ENCODE peak calls at places on chromosomes 16 and 17, in nine cellular contexts. E is left lung; G is heart right ventricle; U is heart left ventricle; I is CD4-positive, CD25-positive, alpha-beta regulatory T cell; F is foreskin keratinocyte; K is RWPE2; N is K562; S is body of pancreas. J is an unnamed sample.

GRCh38 chr16:48492131-48492530 is 106.9 kb upstream of the SIAH1 start:
- ATAC-seq in E (peak; percentile 70), I (no peak), K (peak; percentile 44), U (no peak), F (no peak), N (no peak), S (peak; percentile 30), G (no peak), J (peak; percentile 77)

GRCh38 chr16:74030000-74030399 is 266.6 kb upstream of the PSMD7 start:
- ATAC-seq in N (no peak), K (no peak), U (no peak), G (no peak), I (no peak), S (no peak), E (peak; percentile 89), F (no peak), J (no peak)

GRCh38 chr17:76946111-76946771 is 78.0 kb downstream of the MGAT5B start:
- ATAC-seq in E (no peak), G (no peak), S (no peak), I (no peak), F (no peak), N (no peak), K (no peak), U (no peak), J (no peak)

GRCh38 chr16:69330286-69331109 is at the start of gene PDF:
- ATAC-seq in G (peak; percentile 98), E (peak; percentile 98), U (peak; percentile 96), I (peak; percentile 96), S (peak; percentile 93), N (peak; percentile 97), F (peak; percentile 94), K (peak; percentile 91), J (peak; percentile 99)

GRCh38 chr16:19098173-19098572 is 15.6 kb upstream of the ITPRIPL2 start:
- ATAC-seq in S (no peak), N (no peak), I (no peak), U (no peak), K (no peak), E (no peak), F (no peak), G (no peak), J (no peak)

GRCh38 chr17:32302037-32302436 is 36.4 kb downstream of the RHBDL3 start:
- ATAC-seq in F (no peak), S (no peak), I (no peak), N (no peak), U (no peak), G (no peak), E (no peak), K (no peak), J (no peak)

GRCh38 chr17:69625449-69625848 is 211.0 kb downstream of the MAP2K6 start:
- ATAC-seq in E (no peak), S (no peak), N (no peak), I (no peak), G (no peak), K (no peak), F (no peak), U (no peak), J (no peak)

GRCh38 chr17:50935201-50936124 is 69.3 kb upstream of the TOB1 start:
- ATAC-seq in S (peak; percentile 83), N (no peak), F (no peak), G (peak; percentile 33), E (peak; percentile 65), U (peak; percentile 33), I (no peak), K (peak; percentile 46), J (peak; percentile 41)

DNA sequence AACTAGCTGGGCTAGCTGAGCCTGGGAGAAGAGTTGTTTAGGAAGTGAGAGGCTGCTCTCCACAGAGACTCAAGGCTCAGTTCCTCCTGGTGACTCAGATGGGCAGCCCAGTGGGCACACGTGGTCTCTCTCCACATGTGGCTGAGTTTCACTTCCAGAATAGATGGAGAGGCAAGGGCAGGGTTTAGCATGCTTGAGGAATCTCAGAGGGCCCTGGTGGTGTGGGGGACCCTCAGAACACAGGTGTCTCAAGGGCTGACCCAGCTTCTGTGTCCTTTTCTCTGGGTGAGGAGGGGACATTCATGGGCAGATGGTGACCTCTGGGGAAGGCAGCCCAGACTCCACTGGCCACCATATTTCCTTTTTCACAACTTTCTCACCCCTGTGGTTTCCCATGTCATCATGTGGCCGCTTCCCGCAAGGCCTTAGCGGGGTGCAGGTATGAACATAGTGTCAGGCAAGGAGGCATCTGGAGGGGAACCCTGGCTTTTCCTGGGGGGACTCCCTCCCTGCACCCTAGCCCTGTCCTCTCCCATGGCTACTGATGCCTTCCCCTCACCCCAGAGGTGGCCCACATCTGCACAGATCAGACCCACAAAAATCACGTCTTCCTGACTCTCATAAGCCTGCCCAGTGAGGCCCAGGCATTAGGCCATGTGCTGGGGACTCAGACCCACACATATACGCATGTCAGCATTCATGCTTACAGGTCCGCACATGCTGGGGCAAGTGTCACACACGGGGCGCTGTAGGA is 3.3 kb downstream of the GRN start:
- ATAC-seq in G (no peak), N (no peak), U (no peak), S (no peak), E (peak; percentile 6), F (peak; percentile 40), I (no peak), K (peak; percentile 30), J (no peak)
- H3K4me1 ChIP-seq in G (peaks cover 52% of the 10 kb centered on the region), N (peaks cover 4% of the 10 kb centered on the region), U (peaks cover 17% of the 10 kb centered on the region), S (peaks cover 20% of the 10 kb centered on the region), E (peaks cover 6% of the 10 kb centered on the region), F (peaks cover 12% of the 10 kb centered on the region), I (peaks cover 22% of the 10 kb centered on the region), K (peaks cover 19% of the 10 kb centered on the region), J (peaks cover 12% of the 10 kb centered on the region)

GRCh38 chr17:81802048-81802758 is 1.7 kb upstream of the GCGR start:
- ATAC-seq in F (no peak), U (no peak), N (no peak), S (no peak), I (no peak), E (no peak), G (no peak), K (no peak), J (no peak)

GRCh38 chr17:81804559-81805399 is 829 bp downstream of the GCGR start:
- ATAC-seq in S (peak; percentile 36), F (no peak), U (no peak), E (peak; percentile 12), G (no peak), I (no peak), K (no peak), N (no peak), J (no peak)

GRCh38 chr17:81802856-81803643 is 900 bp upstream of the GCGR start:
- ATAC-seq in K (no peak), S (no peak), I (no peak), E (no peak), F (no peak), N (no peak), G (no peak), U (no peak), J (no peak)

GRCh38 chr17:81803728-81804558 is at the start of gene GCGR:
- ATAC-seq in K (no peak), G (no peak), F (no peak), E (no peak), N (no peak), S (peak; percentile 24), U (no peak), I (no peak), J (no peak)

DNA sequence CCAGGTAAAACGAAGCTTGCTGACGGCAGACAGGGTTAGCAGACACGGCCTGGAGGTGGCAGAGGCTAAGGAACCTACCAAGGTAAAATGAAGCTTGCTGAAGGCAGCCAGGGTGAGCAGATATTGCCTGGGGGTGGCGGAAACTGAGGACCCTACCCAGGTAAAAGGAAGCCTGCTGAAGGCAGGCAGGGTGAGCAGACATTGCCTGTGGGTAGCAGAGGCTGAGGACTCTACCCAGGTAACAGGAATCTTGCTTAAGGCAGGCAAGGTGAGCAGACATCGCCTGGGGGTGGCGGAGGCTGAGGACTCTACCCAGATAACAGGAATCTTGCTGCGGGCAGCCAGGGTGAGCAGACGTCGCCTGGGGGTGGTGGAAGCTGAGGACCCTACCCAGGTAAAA is 2.6 kb upstream of the GCGR start:
- ATAC-seq in U (no peak), N (no peak), K (no peak), S (no peak), E (no peak), G (no peak), F (no peak), I (no peak), J (no peak)
- H3K27me3 ChIP-seq in U (peaks cover 57% of the 10 kb centered on the region), N (peaks cover 15% of the 10 kb centered on the region), K (peaks cover 46% of the 10 kb centered on the region), S (peaks cover 36% of the 10 kb centered on the region), E (peaks cover 33% of the 10 kb centered on the region), G (peaks cover 56% of the 10 kb centered on the region), F (peaks cover 63% of the 10 kb centered on the region), I (no peaks in the 10 kb centered on the region), J (peaks cover 72% of the 10 kb centered on the region)

GRCh38 chr17:43861960-43862359 is 15.0 kb downstream of the CD300LG start:
- ATAC-seq in U (no peak), G (peak; percentile 17), S (no peak), I (no peak), N (no peak), K (no peak), E (no peak), F (no peak), J (no peak)
- H3K4me1 ChIP-seq in U (peaks cover 51% of the 10 kb centered on the region), G (peaks cover 22% of the 10 kb centered on the region), S (no peaks in the 10 kb centered on the region), I (no peaks in the 10 kb centered on the region), N (no peaks in the 10 kb centered on the region), K (no peaks in the 10 kb centered on the region), E (no peaks in the 10 kb centered on the region), F (no peaks in the 10 kb centered on the region), J (no peaks in the 10 kb centered on the region)

DNA sequence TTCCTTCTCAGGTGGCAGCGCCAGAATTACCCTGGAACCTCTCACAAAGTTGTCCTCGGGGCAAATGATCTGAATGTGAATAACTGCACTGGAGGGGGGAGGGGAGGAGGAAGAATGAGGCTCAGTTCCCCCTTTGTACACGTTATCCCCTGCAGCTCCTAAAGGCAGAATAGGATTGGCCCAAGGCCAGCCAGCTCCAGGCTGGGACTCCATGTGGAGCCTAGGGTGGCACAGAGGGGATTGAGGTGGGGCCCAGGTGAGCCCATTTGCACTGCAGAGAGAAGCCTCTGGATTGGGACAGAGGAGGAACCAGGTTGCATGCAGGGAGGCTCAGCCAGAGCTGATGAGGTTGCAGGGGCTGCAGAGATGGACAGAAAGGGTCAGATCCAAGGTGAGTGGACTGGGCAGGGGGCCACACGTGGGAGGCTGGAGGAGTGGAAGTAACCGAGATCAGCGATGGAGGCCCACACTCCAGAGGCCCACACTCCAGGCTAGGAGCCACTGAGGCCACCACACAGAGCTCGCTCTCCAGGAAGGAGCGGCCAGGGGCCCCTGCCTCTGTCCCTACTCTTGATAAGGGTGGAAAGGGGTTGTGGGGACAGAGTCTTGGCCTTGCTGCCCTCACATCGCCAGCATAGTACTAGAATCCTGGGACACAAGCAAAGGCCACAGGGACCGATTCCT is 78.6 kb downstream of the RBFOX3 start:
- ATAC-seq in E (no peak), S (no peak), N (no peak), U (no peak), G (no peak), I (no peak), K (no peak), F (no peak), J (no peak)
- H3K27me3 ChIP-seq in E (no peaks in the 10 kb centered on the region), S (peaks cover 3% of the 10 kb centered on the region), N (peaks cover 33% of the 10 kb centered on the region), U (peaks cover 62% of the 10 kb centered on the region), G (peaks cover 76% of the 10 kb centered on the region), I (no peaks in the 10 kb centered on the region), K (peaks cover 50% of the 10 kb centered on the region), F (no peaks in the 10 kb centered on the region), J (peaks cover 61% of the 10 kb centered on the region)

DNA sequence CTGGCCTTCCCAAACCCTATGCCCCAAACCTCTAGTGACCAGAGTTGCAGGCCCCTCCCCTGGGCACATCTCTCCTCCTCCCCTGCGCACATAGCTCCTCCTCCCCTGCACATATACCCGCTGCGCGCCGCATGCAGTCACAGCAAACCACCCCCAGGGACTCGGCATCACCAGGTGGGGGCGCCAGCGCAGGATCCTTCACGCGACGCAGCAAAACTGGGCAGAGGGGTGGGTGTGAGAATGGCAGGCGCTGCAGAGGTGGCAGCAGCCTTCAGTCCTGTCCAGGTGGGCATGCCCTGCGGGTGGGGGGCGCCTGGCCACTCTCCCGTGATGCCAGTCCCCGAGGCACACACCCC is 5.6 kb downstream of the CORO6 start:
- ATAC-seq in F (peak; percentile 54), I (peak; percentile 68), K (no peak), N (peak; percentile 23), E (peak; percentile 69), S (peak; percentile 36), G (no peak), U (no peak), J (peak; percentile 17)
- H3K4me1 ChIP-seq in F (peaks cover 7% of the 10 kb centered on the region), I (peaks cover 64% of the 10 kb centered on the region), K (peaks cover 11% of the 10 kb centered on the region), N (peaks cover 27% of the 10 kb centered on the region), E (peaks cover 35% of the 10 kb centered on the region), S (peaks cover 58% of the 10 kb centered on the region), G (peaks cover 63% of the 10 kb centered on the region), U (peaks cover 85% of the 10 kb centered on the region), J (peaks cover 95% of the 10 kb centered on the region)

J was measured in gastroesophageal sphincter.